ENCODE peak calls at places on chromosomes 12 and 14, in nine cellular contexts. A is H4; W is lower leg skin; R is non-pigmented ciliary epithelial cell; V is Daoy; O is activated T-cell treated with anti-CD3 and anti-CD28 coated beads, Interleukin-2, amount 50 U/mL, for 1 hour; Z is NCI-H1417; C is LoVo; F is iris pigment epithelial cell. G is an unnamed sample.

GRCh38 chr12:62021808-62022207 is 238.4 kb upstream of the USP15 start:
- DNase-seq in O (no peak), C (no peak), F (no peak), W (no peak), A (no peak), Z (no peak), V (peak; percentile 13), R (no peak), G (no peak)

GRCh38 chr12:115597157-115597712 is 680.3 kb downstream of the MED13L start:
- DNase-seq in Z (no peak), R (peak; percentile 49), O (no peak), C (peak; percentile 43), V (peak; percentile 86), F (peak; percentile 76), W (no peak), A (peak; percentile 84), G (no peak)

GRCh38 chr12:110256780-110257431 is 24.1 kb upstream of the ATP2A2 start:
- DNase-seq in V (no peak), W (no peak), Z (no peak), O (no peak), A (no peak), C (no peak), R (no peak), F (no peak), G (peak; percentile 66)

GRCh38 chr12:62862259-62862881 is 72.6 kb downstream of the PPM1H start:
- DNase-seq in R (no peak), O (no peak), C (peak; percentile 45), W (no peak), V (no peak), Z (no peak), A (no peak), F (peak; percentile 70), G (no peak)

GRCh38 chr12:91380651-91381050 is 198.0 kb upstream of the DCN start:
- DNase-seq in W (no peak), O (no peak), R (no peak), Z (peak; percentile 66), C (no peak), F (no peak), A (no peak), V (no peak), G (no peak)

GRCh38 chr12:26112232-26112631 is 12.6 kb downstream of the BHLHE41 start:
- DNase-seq in V (no peak), O (no peak), R (no peak), A (no peak), Z (no peak), F (no peak), C (no peak), W (no peak), G (no peak)

GRCh38 chr12:12007001-12007712 is 63.6 kb upstream of the BCL2L14 start:
- DNase-seq in A (peak; percentile 66), F (peak; percentile 53), V (peak; percentile 84), O (peak; percentile 53), R (no peak), Z (no peak), C (peak; percentile 29), W (no peak), G (no peak)

GRCh38 chr12:113862570-113863454 is 103.3 kb downstream of the RBM19 start:
- DNase-seq in V (peak; percentile 87), O (no peak), W (no peak), R (no peak), F (peak; percentile 79), Z (peak; percentile 97), A (peak; percentile 95), C (no peak), G (no peak)

GRCh38 chr12:83954939-83955601 is 957.5 kb downstream of the SLC6A15 start:
- DNase-seq in F (peak; percentile 10), V (no peak), O (no peak), W (no peak), Z (no peak), C (peak; percentile 23), R (no peak), A (no peak), G (no peak)

GRCh38 chr14:105067140-105067968 is 2.1 kb upstream of the GPR132 start:
- DNase-seq in R (no peak), F (peak; percentile 56), Z (no peak), O (peak; percentile 65), W (no peak), C (no peak), A (no peak), V (peak; percentile 68), G (peak; percentile 29)

GRCh38 chr12:127052491-127053232 is 1214.3 kb upstream of the TMEM132C start:
- DNase-seq in A (no peak), R (peak; percentile 23), Z (no peak), O (no peak), C (peak; percentile 83), W (no peak), F (peak; percentile 17), V (peak; percentile 78), G (no peak)

GRCh38 chr14:32358781-32359180 is 29.7 kb downstream of the AKAP6 start:
- DNase-seq in O (no peak), C (no peak), A (no peak), R (no peak), Z (no peak), V (no peak), W (no peak), F (no peak), G (no peak)

GRCh38 chr14:79186523-79186922 is 1016.4 kb downstream of the NRXN3 start:
- DNase-seq in F (peak; percentile 7), C (no peak), R (peak; percentile 11), Z (no peak), W (no peak), A (no peak), O (no peak), V (no peak), G (no peak)

GRCh38 chr12:122875590-122876220 is 20.2 kb downstream of the VPS37B start:
- DNase-seq in R (no peak), V (no peak), A (no peak), O (peak; percentile 18), Z (no peak), C (no peak), W (no peak), F (no peak), G (no peak)

GRCh38 chr12:3332190-3332589 is 158.8 kb upstream of the PRMT8 start:
- DNase-seq in C (no peak), O (no peak), A (no peak), F (peak; percentile 23), W (no peak), R (no peak), Z (no peak), V (no peak), G (no peak)

GRCh38 chr12:52836042-52836466 is 1.9 kb upstream of the KRT79 start:
- DNase-seq in V (peak; percentile 97), R (peak; percentile 52), A (peak; percentile 52), O (peak; percentile 40), C (no peak), F (peak; percentile 78), W (no peak), Z (no peak), G (no peak)

GRCh38 chr12:49260831-49261363 is 4.0 kb upstream of the TUBA1C start:
- DNase-seq in A (no peak), W (no peak), V (no peak), O (no peak), Z (no peak), F (no peak), R (no peak), C (no peak), G (no peak)

GRCh38 chr12:286531-287300 is 24.1 kb upstream of the SLC6A13 start:
- DNase-seq in O (no peak), F (no peak), Z (no peak), W (no peak), V (no peak), C (no peak), A (no peak), R (no peak), G (no peak)

GRCh38 chr12:49253033-49253623 is 11.8 kb upstream of the TUBA1C start:
- DNase-seq in O (no peak), R (no peak), A (no peak), Z (no peak), W (no peak), C (no peak), V (peak; percentile 72), F (no peak), G (no peak)

GRCh38 chr14:50397461-50398196 is 948 bp upstream of the CDKL1 start:
- DNase-seq in V (peak; percentile 55), F (no peak), W (no peak), C (no peak), Z (no peak), A (no peak), R (no peak), O (no peak), G (peak; percentile 49)

GRCh38 chr12:76704693-76705092 is 59.2 kb upstream of the ZDHHC17 start:
- DNase-seq in O (no peak), Z (no peak), F (no peak), W (no peak), C (no peak), R (no peak), A (no peak), V (peak; percentile 44), G (no peak)

GRCh38 chr14:35355981-35356839 is 48.3 kb downstream of the NFKBIA start:
- DNase-seq in O (no peak), W (no peak), C (peak; percentile 84), A (peak; percentile 2), R (peak; percentile 35), Z (no peak), F (peak; percentile 71), V (peak; percentile 46), G (peak; percentile 98)